ENCODE peak calls at places on chromosomes 7 and 10, in nine cellular contexts. I, F, M, H, B, S, C, Y and T are unnamed samples.

GRCh38 chr10:17023386-17024298 is 106.0 kb downstream of the CUBN start:
- DNase-seq in M (peak; percentile 91), Y (peak; percentile 50), I (no peak), F (no peak), S (peak; percentile 86), H (peak; percentile 96), B (peak; percentile 64), C (peak; percentile 99), T (peak; percentile 70)

GRCh38 chr10:33353334-33353733 is 18.9 kb upstream of the NRP1 start:
- DNase-seq in I (no peak), S (no peak), H (no peak), Y (no peak), C (no peak), M (no peak), B (no peak), F (no peak), T (no peak)

GRCh38 chr10:31317171-31317570 is 1.8 kb upstream of the ZEB1 start:
- DNase-seq in H (no peak), Y (no peak), S (no peak), B (no peak), F (no peak), M (no peak), I (no peak), C (no peak), T (no peak)

GRCh38 chr10:4226941-4227540 is 442.0 kb upstream of the KLF6 start:
- DNase-seq in S (no peak), Y (no peak), F (no peak), I (no peak), M (no peak), C (no peak), B (no peak), H (no peak), T (no peak)

GRCh38 chr7:151115121-151115835 is 29.0 kb downstream of the AGAP3 start:
- DNase-seq in S (peak; percentile 13), H (no peak), F (no peak), M (no peak), Y (no peak), I (no peak), C (no peak), B (no peak), T (peak; percentile 52)

GRCh38 chr10:42990721-42991441 is 86.0 kb upstream of the RET start:
- DNase-seq in M (no peak), I (no peak), C (no peak), B (no peak), S (no peak), H (no peak), Y (no peak), F (no peak), T (no peak)

GRCh38 chr7:33243319-33243881 is 114.0 kb downstream of the BBS9 start:
- DNase-seq in B (no peak), C (peak; percentile 26), S (no peak), I (peak; percentile 54), F (no peak), H (peak; percentile 37), Y (peak; percentile 62), M (peak; percentile 44), T (no peak)

GRCh38 chr10:30818010-30818660 is 188.6 kb upstream of the LYZL2 start:
- DNase-seq in M (peak; percentile 87), H (no peak), Y (no peak), B (no peak), F (no peak), S (no peak), I (no peak), C (peak; percentile 43), T (no peak)

GRCh38 chr10:132496360-132497082 is 41.1 kb upstream of the INPP5A start:
- DNase-seq in B (no peak), M (no peak), H (no peak), F (no peak), S (no peak), C (no peak), Y (no peak), I (no peak), T (no peak)

GRCh38 chr10:72340911-72341310 is 13.8 kb downstream of the DNAJB12 start:
- DNase-seq in S (no peak), C (no peak), H (no peak), I (no peak), Y (no peak), F (no peak), M (no peak), B (no peak), T (peak; percentile 18)